ENCODE peak calls at places on chromosomes 16 and 17, in nine cellular contexts. W, K, G, P, X, B, S, R and U are unnamed samples.
A peak's percentile ranks its signal among the peaks of the same experiment; 100 is the strongest.

GRCh38 chr17:82929676-82930042 is 89.8 kb upstream of the ZNF750 start:
- DNase-seq in R (no peak), G (no peak), W (no peak), K (no peak), B (no peak), P (no peak), X (no peak), S (no peak), U (no peak)

GRCh38 chr16:51763072-51763658 is 612.1 kb upstream of the SALL1 start:
- DNase-seq in W (no peak), X (no peak), R (no peak), K (no peak), S (no peak), P (no peak), G (no peak), B (no peak), U (no peak)

GRCh38 chr16:84233748-84234147 is 6.1 kb downstream of the KCNG4 start:
- DNase-seq in G (no peak), X (no peak), S (no peak), W (no peak), K (no peak), R (no peak), B (no peak), P (no peak), U (no peak)

GRCh38 chr16:68453816-68454215 is 5.5 kb upstream of the SMPD3 start:
- DNase-seq in G (no peak), S (no peak), K (no peak), P (no peak), X (no peak), R (no peak), B (no peak), W (no peak), U (no peak)

GRCh38 chr17:1486802-1487695 is 5.4 kb downstream of the MYO1C start:
- DNase-seq in S (peak; percentile 66), K (peak; percentile 31), P (no peak), X (peak; percentile 84), G (peak; percentile 71), B (no peak), R (no peak), W (peak; percentile 73), U (peak; percentile 87)

GRCh38 chr17:78957076-78957475 is 22.6 kb downstream of the LGALS3BP start:
- DNase-seq in G (no peak), R (no peak), P (no peak), X (no peak), W (no peak), K (no peak), S (no peak), B (no peak), U (no peak)

GRCh38 chr17:9729034-9729650 is 62.2 kb downstream of the DHRS7C start:
- DNase-seq in K (peak; percentile 26), R (peak; percentile 10), X (no peak), P (peak; percentile 9), B (peak; percentile 7), W (peak; percentile 30), G (no peak), S (peak; percentile 65), U (peak; percentile 80)

GRCh38 chr17:27206447-27206846 is 87.5 kb upstream of the WSB1 start:
- DNase-seq in G (no peak), W (no peak), R (no peak), P (no peak), B (peak; percentile 15), S (peak; percentile 62), K (no peak), X (no peak), U (peak; percentile 86)